ENCODE peak calls at places on chromosomes 7 and 10, in ten cellular contexts. H is H1; Q is aorta; R is adipocyte; K is right atrium auricular region; F is heart right ventricle; M is HepG2; A is heart left ventricle; B is psoas muscle; E is CD8-positive, alpha-beta memory T cell. Z is an unnamed sample. For H3K4me1, the result is how much of the 10 kb centered on the place peaks cover.

GRCh38 chr10:28627102-28627501 is 50.2 kb upstream of the BAMBI start:
- DNase-seq in Q (no peak), H (no peak), B (no peak), E (no peak), A (no peak), K (no peak), R (peak), M (no peak), F (no peak), Z (no peak)

GRCh38 chr7:141480953-141481352 is 70.3 kb upstream of the AGK start:
- DNase-seq in E (no peak), R (no peak), M (no peak), B (no peak), A (no peak), Q (no peak), F (no peak), H (no peak), K (no peak), Z (no peak)

GRCh38 chr7:135335628-135336139 is 102.0 kb downstream of the STRA8 start:
- DNase-seq in A (peak), K (no peak), E (no peak), M (peak), F (no peak), Q (no peak), B (peak), R (peak), H (peak), Z (peak)

GRCh38 chr10:14971867-14972448 is 12.8 kb downstream of the MEIG1 start:
- DNase-seq in A (no peak), B (no peak), R (peak), E (peak), H (peak), Q (no peak), F (no peak), K (no peak), M (no peak), Z (peak)

GRCh38 chr7:92740713-92741126 is 95.7 kb downstream of the CDK6 start:
- DNase-seq in B (no peak), K (no peak), R (peak), F (no peak), H (no peak), Q (no peak), A (no peak), M (no peak), E (no peak), Z (no peak)

GRCh38 chr10:13536674-13537366 is 8.0 kb upstream of the BEND7 start:
- DNase-seq in E (no peak), H (peak), F (peak), K (no peak), A (peak), R (peak), B (peak), M (peak), Q (no peak), Z (peak)

GRCh38 chr7:1538544-1539345 is 8.2 kb downstream of the MAFK start:
- DNase-seq in E (no peak), A (no peak), H (no peak), K (no peak), Q (no peak), F (no peak), R (no peak), M (no peak), B (peak), Z (no peak)

GRCh38 chr7:78057571-78057970 is 259.0 kb downstream of the PHTF2 start:
- DNase-seq in M (no peak), A (no peak), Q (no peak), K (no peak), R (peak), H (no peak), F (no peak), B (no peak), E (no peak), Z (no peak)

GRCh38 chr7:150874401-150875198 is 22.3 kb downstream of the AOC1 start:
- DNase-seq in Q (no peak), M (no peak), E (no peak), A (no peak), K (no peak), F (no peak), B (no peak), R (no peak), H (no peak), Z (no peak)

GRCh38 chr7:119482209-119482608 is 790.8 kb upstream of the KCND2 start:
- DNase-seq in M (peak), R (peak), E (no peak), Q (no peak), K (no peak), B (no peak), H (peak), F (no peak), A (no peak), Z (no peak)

GRCh38 chr10:14409247-14409646 is 78.5 kb upstream of the FRMD4A start:
- DNase-seq in B (no peak), A (no peak), E (no peak), R (no peak), H (no peak), Q (no peak), M (no peak), K (no peak), F (no peak), Z (no peak)

GRCh38 chr10:51651063-51651462 is 48.3 kb downstream of the CSTF2T start:
- DNase-seq in B (no peak), M (no peak), A (no peak), E (no peak), R (peak), H (no peak), Q (no peak), F (no peak), K (no peak), Z (no peak)

GRCh38 chr7:116172353-116172752 is 38.0 kb upstream of the TES start:
- DNase-seq in K (no peak), Q (no peak), F (no peak), E (no peak), H (no peak), M (no peak), R (peak), A (no peak), B (no peak), Z (no peak)

GRCh38 chr10:118590334-118590733 is 5.1 kb downstream of the PRLHR start:
- DNase-seq in A (no peak), M (no peak), Q (no peak), K (no peak), F (no peak), B (no peak), R (peak), E (no peak), H (no peak), Z (peak)

DNA sequence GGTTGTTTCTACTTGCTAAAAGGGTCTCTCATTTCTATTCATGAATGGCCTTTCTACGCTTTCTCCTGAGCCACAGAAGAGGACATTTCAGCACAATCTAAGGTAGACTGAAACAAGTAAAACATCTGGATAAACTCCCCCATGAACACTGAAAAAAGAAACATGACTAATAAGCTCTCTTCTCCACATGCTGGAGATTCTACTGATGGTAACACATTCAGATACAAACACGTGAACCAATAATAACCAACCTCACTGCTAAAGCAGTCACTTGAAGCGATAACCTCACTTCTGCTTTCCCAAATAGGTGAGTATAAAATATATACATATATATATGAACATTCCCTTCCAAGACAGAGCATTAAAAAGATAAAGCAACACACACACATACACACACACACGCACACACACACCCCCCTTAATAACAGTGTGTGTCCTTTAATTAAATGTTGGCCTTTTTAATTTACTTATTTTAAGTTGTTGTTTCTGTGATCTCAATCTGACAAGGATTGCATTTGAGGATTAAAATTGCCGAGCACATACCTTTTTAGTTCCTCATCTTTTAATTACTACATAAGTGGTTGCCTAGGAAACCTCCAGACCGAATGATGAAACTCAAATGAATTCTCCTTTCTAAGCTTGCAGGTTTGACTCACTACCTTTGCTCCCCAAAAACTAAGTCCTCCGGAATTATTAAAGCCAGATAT is 292.4 kb upstream of the KLF14 start:
- DNase-seq in B (no peak), H (no peak), A (no peak), Q (no peak), R (peak), K (no peak), E (no peak), M (no peak), F (no peak), Z (no peak)
- H3K4me3 ChIP-seq in B (no peak), H (no peak), A (no peak), Q (no peak), R (no peak), K (no peak), E (no peak), M (no peak), F (no peak), Z (no peak)

GRCh38 chr7:44881066-44881600 is 4.2 kb downstream of the PURB start:
- DNase-seq in A (no peak), K (no peak), H (no peak), B (no peak), Q (no peak), R (no peak), M (no peak), E (no peak), F (no peak), Z (no peak)
- H3K4me1 ChIP-seq in A (half or more), K (half or more), H (under half), B (half or more), Q (under half), R (half or more), M (half or more), E (under half), F (half or more), Z (under half)

GRCh38 chr10:95312264-95312663 is 21.5 kb upstream of the PDLIM1 start:
- DNase-seq in Q (no peak), B (no peak), R (no peak), F (no peak), M (no peak), K (no peak), A (no peak), H (no peak), E (no peak), Z (peak)

GRCh38 chr10:95306851-95307250 is 16.0 kb upstream of the PDLIM1 start:
- DNase-seq in H (no peak), E (no peak), R (no peak), B (no peak), K (no peak), F (no peak), Q (no peak), A (no peak), M (no peak), Z (no peak)

GRCh38 chr10:95308389-95309302 is 17.8 kb upstream of the PDLIM1 start:
- DNase-seq in F (peak), H (no peak), B (peak), Q (peak), A (peak), M (peak), E (no peak), R (peak), K (peak), Z (peak)

GRCh38 chr10:95312986-95313495 is 22.2 kb upstream of the PDLIM1 start:
- DNase-seq in B (no peak), A (no peak), R (no peak), Q (no peak), H (no peak), F (no peak), E (no peak), M (no peak), K (no peak), Z (no peak)

DNA sequence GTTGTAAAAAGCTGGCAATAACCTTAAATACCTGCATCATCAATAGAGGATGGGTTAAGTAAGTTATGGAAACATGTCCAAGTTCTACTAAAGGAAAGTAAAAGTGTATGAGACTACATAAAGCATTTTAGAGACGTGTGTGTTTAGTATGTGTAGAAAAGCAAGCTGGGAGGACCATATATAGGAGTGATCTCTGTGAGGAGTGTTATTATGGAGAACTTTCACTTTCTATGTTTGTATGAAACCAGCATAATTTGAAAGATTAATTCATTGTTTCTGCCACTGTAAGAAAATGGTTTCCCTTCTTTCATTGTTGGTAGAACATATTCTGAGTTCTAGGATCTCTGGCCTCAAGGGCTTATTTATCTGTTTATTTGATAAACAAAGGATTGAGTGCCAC is 19.2 kb upstream of the PDLIM1 start:
- DNase-seq in A (no peak), R (no peak), Q (no peak), M (no peak), B (no peak), K (no peak), F (no peak), E (no peak), H (no peak), Z (no peak)
- H3K4me3 ChIP-seq in A (no peak), R (no peak), Q (no peak), M (no peak), B (no peak), K (no peak), F (no peak), E (no peak), H (no peak), Z (no peak)

DNA sequence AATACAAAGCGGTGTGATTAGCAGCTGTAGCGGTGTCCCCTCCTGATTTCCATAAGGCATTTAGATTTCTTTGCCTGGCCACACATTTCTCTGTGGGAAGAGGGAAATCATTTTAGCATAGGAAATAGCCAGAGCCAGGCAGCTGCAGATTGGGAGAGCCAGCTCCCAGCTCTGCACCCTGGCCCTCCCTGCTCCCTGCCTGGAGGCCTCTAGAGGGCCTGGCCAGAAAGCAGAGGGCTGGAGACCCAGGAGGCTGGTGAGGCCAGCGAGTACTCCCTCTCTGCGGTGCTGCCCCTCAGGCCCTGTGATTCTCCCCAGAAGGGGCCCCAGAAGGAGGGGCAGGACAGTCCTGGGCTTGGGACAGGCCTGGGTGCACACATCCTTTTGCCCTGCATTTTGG is 85.6 kb downstream of the C10orf105 start:
- DNase-seq in E (no peak), F (no peak), K (no peak), M (no peak), R (no peak), B (no peak), Q (no peak), A (no peak), H (no peak), Z (no peak)
- H3K4me1 ChIP-seq in E (under half), F (under half), K (under half), M (half or more), R (under half), B (under half), Q (under half), A (under half), H (under half), Z (under half)

GRCh38 chr7:105502173-105502572 is 19.9 kb downstream of the PUS7 start:
- DNase-seq in M (no peak), B (no peak), F (no peak), E (no peak), A (no peak), R (no peak), Q (no peak), H (no peak), K (no peak), Z (no peak)

GRCh38 chr7:105493928-105494325 is 28.1 kb downstream of the PUS7 start:
- DNase-seq in E (no peak), R (peak), H (no peak), B (no peak), K (no peak), M (no peak), F (no peak), A (no peak), Q (no peak), Z (no peak)

GRCh38 chr7:105493196-105493927 is 28.7 kb downstream of the PUS7 start:
- DNase-seq in B (no peak), F (no peak), Q (no peak), E (no peak), M (no peak), K (no peak), R (no peak), H (no peak), A (no peak), Z (no peak)

GRCh38 chr7:105497016-105497415 is 25.1 kb downstream of the PUS7 start:
- DNase-seq in K (no peak), B (no peak), A (no peak), E (no peak), F (no peak), R (no peak), H (no peak), Q (no peak), M (no peak), Z (no peak)

DNA sequence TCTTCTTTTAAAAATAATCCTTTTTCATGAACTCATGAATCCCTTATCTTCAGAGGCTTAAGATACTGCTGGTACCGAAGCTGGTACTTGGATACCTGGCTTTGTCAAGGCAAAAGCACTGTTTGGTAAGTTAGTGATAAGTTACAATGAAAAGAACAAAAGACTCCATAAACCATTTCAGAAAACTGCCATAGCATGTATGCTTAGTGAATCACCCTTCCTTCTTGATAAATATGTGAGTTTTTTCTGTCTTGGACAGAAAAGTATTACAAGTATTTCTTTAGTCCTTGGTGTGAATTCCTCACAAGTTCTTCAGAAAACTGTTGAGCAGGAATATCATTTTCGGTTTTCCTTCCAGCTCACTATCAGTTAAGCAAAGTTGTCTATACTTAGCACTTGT is 25.6 kb downstream of the PUS7 start:
- DNase-seq in F (no peak), Q (no peak), A (no peak), R (peak), H (no peak), M (no peak), E (no peak), B (no peak), K (no peak), Z (no peak)
- H3K4me3 ChIP-seq in F (no peak), Q (no peak), A (no peak), R (no peak), H (no peak), M (no peak), E (no peak), B (no peak), K (no peak), Z (no peak)